ENCODE peak calls at places on chromosomes 4 and X, in ten cellular contexts. One of them, this sample, is unnamed.
A peak's percentile ranks its signal among the peaks of the same experiment; 100 is the strongest.

GRCh38 chrX:46770006-46770816 is 11.3 kb upstream of the SLC9A7 start:
- DNase-seq in CD4-positive, alpha-beta T cell: no peak
- DNase-seq in tibial artery: no peak
- DNase-seq in psoas muscle: no peak
- DNase-seq in Peyer's patch: no peak
- DNase-seq in mammary epithelial cell: peak; percentile 16
- DNase-seq in left ventricle myocardium inferior: no peak
- DNase-seq in PC-9: no peak
- DNase-seq in thyroid gland: no peak
- DNase-seq in AG04450: no peak
- DNase-seq in this sample: no peak

GRCh38 chr4:175929932-175930331 is 117.9 kb upstream of the GPM6A start:
- DNase-seq in CD4-positive, alpha-beta T cell: no peak
- DNase-seq in tibial artery: no peak
- DNase-seq in psoas muscle: no peak
- DNase-seq in Peyer's patch: no peak
- DNase-seq in mammary epithelial cell: no peak
- DNase-seq in left ventricle myocardium inferior: no peak
- DNase-seq in PC-9: no peak
- DNase-seq in thyroid gland: no peak
- DNase-seq in AG04450: no peak
- DNase-seq in this sample: no peak

GRCh38 chrX:46912673-46913491 is 661 bp downstream of the JADE3 start:
- DNase-seq in CD4-positive, alpha-beta T cell: no peak
- DNase-seq in tibial artery: peak; percentile 55
- DNase-seq in psoas muscle: peak; percentile 53
- DNase-seq in Peyer's patch: peak; percentile 50
- DNase-seq in mammary epithelial cell: peak; percentile 35
- DNase-seq in left ventricle myocardium inferior: peak; percentile 25
- DNase-seq in PC-9: no peak
- DNase-seq in thyroid gland: peak; percentile 40
- DNase-seq in AG04450: no peak
- DNase-seq in this sample: peak; percentile 36

GRCh38 chrX:130393451-130394074 is 8.1 kb upstream of the GPR119 start:
- DNase-seq in CD4-positive, alpha-beta T cell: no peak
- DNase-seq in tibial artery: no peak
- DNase-seq in psoas muscle: no peak
- DNase-seq in Peyer's patch: no peak
- DNase-seq in mammary epithelial cell: peak; percentile 28
- DNase-seq in left ventricle myocardium inferior: no peak
- DNase-seq in PC-9: peak; percentile 61
- DNase-seq in thyroid gland: peak; percentile 37
- DNase-seq in AG04450: no peak
- DNase-seq in this sample: peak; percentile 36

GRCh38 chr4:147546341-147546740 is 65.4 kb downstream of the EDNRA start:
- DNase-seq in CD4-positive, alpha-beta T cell: no peak
- DNase-seq in tibial artery: no peak
- DNase-seq in psoas muscle: no peak
- DNase-seq in Peyer's patch: no peak
- DNase-seq in mammary epithelial cell: peak; percentile 84
- DNase-seq in left ventricle myocardium inferior: no peak
- DNase-seq in PC-9: no peak
- DNase-seq in thyroid gland: no peak
- DNase-seq in AG04450: peak; percentile 92
- DNase-seq in this sample: no peak

GRCh38 chrX:153565996-153566580 is 32.9 kb downstream of the CCNQ start:
- DNase-seq in CD4-positive, alpha-beta T cell: no peak
- DNase-seq in tibial artery: no peak
- DNase-seq in psoas muscle: no peak
- DNase-seq in Peyer's patch: no peak
- DNase-seq in mammary epithelial cell: no peak
- DNase-seq in left ventricle myocardium inferior: no peak
- DNase-seq in PC-9: no peak
- DNase-seq in thyroid gland: no peak
- DNase-seq in AG04450: no peak
- DNase-seq in this sample: no peak

GRCh38 chr4:47650584-47651130 is 165.6 kb downstream of the ATP10D start:
- DNase-seq in CD4-positive, alpha-beta T cell: no peak
- DNase-seq in tibial artery: no peak
- DNase-seq in psoas muscle: no peak
- DNase-seq in Peyer's patch: no peak
- DNase-seq in mammary epithelial cell: no peak
- DNase-seq in left ventricle myocardium inferior: no peak
- DNase-seq in PC-9: no peak
- DNase-seq in thyroid gland: no peak
- DNase-seq in AG04450: peak; percentile 8
- DNase-seq in this sample: no peak

GRCh38 chr4:91058345-91058744 is 931.2 kb downstream of the CCSER1 start:
- DNase-seq in CD4-positive, alpha-beta T cell: no peak
- DNase-seq in tibial artery: no peak
- DNase-seq in psoas muscle: no peak
- DNase-seq in Peyer's patch: no peak
- DNase-seq in mammary epithelial cell: peak; percentile 81
- DNase-seq in left ventricle myocardium inferior: no peak
- DNase-seq in PC-9: no peak
- DNase-seq in thyroid gland: no peak
- DNase-seq in AG04450: no peak
- DNase-seq in this sample: no peak

GRCh38 chr4:85776579-85776978 is 301.6 kb downstream of the ARHGAP24 start:
- DNase-seq in CD4-positive, alpha-beta T cell: no peak
- DNase-seq in tibial artery: no peak
- DNase-seq in psoas muscle: no peak
- DNase-seq in Peyer's patch: no peak
- DNase-seq in mammary epithelial cell: peak; percentile 80
- DNase-seq in left ventricle myocardium inferior: no peak
- DNase-seq in PC-9: peak; percentile 63
- DNase-seq in thyroid gland: no peak
- DNase-seq in AG04450: no peak
- DNase-seq in this sample: no peak

GRCh38 chr4:150117094-150117493 is 38.8 kb downstream of the DCLK2 start:
- DNase-seq in CD4-positive, alpha-beta T cell: no peak
- DNase-seq in tibial artery: no peak
- DNase-seq in psoas muscle: no peak
- DNase-seq in Peyer's patch: no peak
- DNase-seq in mammary epithelial cell: no peak
- DNase-seq in left ventricle myocardium inferior: peak; percentile 33
- DNase-seq in PC-9: no peak
- DNase-seq in thyroid gland: no peak
- DNase-seq in AG04450: no peak
- DNase-seq in this sample: no peak

GRCh38 chr4:1172228-1172851 is at the start of gene SPON2:
- DNase-seq in CD4-positive, alpha-beta T cell: no peak
- DNase-seq in tibial artery: peak; percentile 66
- DNase-seq in psoas muscle: peak; percentile 67
- DNase-seq in Peyer's patch: no peak
- DNase-seq in mammary epithelial cell: no peak
- DNase-seq in left ventricle myocardium inferior: no peak
- DNase-seq in PC-9: no peak
- DNase-seq in thyroid gland: no peak
- DNase-seq in AG04450: no peak
- DNase-seq in this sample: no peak

GRCh38 chr4:121253961-121254360 is 89.8 kb upstream of the TNIP3 start:
- DNase-seq in CD4-positive, alpha-beta T cell: no peak
- DNase-seq in tibial artery: no peak
- DNase-seq in psoas muscle: no peak
- DNase-seq in Peyer's patch: no peak
- DNase-seq in mammary epithelial cell: no peak
- DNase-seq in left ventricle myocardium inferior: no peak
- DNase-seq in PC-9: no peak
- DNase-seq in thyroid gland: no peak
- DNase-seq in AG04450: no peak
- DNase-seq in this sample: no peak

GRCh38 chrX:42624524-42624923 is 153.4 kb downstream of the PPP1R2C start:
- DNase-seq in CD4-positive, alpha-beta T cell: no peak
- DNase-seq in tibial artery: no peak
- DNase-seq in psoas muscle: no peak
- DNase-seq in Peyer's patch: no peak
- DNase-seq in mammary epithelial cell: no peak
- DNase-seq in left ventricle myocardium inferior: no peak
- DNase-seq in PC-9: no peak
- DNase-seq in thyroid gland: no peak
- DNase-seq in AG04450: no peak
- DNase-seq in this sample: no peak

GRCh38 chrX:110665636-110666035 is 130.0 kb downstream of the CHRDL1 start:
- DNase-seq in CD4-positive, alpha-beta T cell: no peak
- DNase-seq in tibial artery: no peak
- DNase-seq in psoas muscle: no peak
- DNase-seq in Peyer's patch: no peak
- DNase-seq in mammary epithelial cell: peak; percentile 9
- DNase-seq in left ventricle myocardium inferior: peak; percentile 13
- DNase-seq in PC-9: no peak
- DNase-seq in thyroid gland: peak; percentile 29
- DNase-seq in AG04450: no peak
- DNase-seq in this sample: peak; percentile 63

DNA sequence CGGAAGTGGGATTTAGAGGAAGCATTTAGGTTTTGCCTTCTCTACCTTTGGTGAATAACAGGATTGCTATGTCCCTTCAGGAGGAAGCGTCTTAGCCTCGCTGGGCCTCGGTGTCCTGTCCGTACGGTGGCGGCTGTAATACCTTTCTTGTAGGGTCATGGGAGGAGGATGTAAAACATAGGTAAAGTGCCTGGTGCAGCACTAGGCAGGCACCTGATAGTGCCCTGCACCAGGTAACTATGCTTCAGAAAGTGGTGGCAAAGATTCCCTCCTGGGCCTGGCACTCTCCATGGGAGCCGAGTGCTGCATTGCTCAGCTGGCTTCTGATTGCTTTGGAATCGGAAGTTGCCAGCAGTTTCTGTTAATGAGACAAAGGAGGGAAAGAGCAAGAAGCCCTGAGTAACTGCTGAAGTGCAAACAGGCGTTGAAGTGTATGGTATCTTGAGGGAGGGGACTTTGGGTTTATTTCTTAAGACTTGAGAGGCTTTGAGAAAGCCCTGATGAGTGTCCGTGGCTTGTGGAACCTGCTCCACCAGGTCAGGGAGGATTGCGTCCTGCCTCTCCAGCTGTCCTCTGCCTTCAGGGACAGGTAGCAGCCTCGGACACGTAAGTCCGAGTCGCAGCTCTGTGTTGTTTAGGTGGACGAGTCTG is 45.8 kb downstream of the TBC1D14 start:
- DNase-seq in CD4-positive, alpha-beta T cell: no peak
- DNase-seq in tibial artery: peak; percentile 35
- DNase-seq in psoas muscle: peak; percentile 39
- DNase-seq in Peyer's patch: no peak
- DNase-seq in mammary epithelial cell: peak; percentile 85
- DNase-seq in left ventricle myocardium inferior: no peak
- DNase-seq in PC-9: peak; percentile 94
- DNase-seq in thyroid gland: peak; percentile 80
- DNase-seq in AG04450: no peak
- DNase-seq in this sample: peak; percentile 84
- H3K27ac ChIP-seq in CD4-positive, alpha-beta T cell: no peak overlapping the region
- H3K27ac ChIP-seq in tibial artery: no peak overlapping the region
- H3K27ac ChIP-seq in psoas muscle: no peak overlapping the region
- H3K27ac ChIP-seq in Peyer's patch: no peak overlapping the region
- H3K27ac ChIP-seq in mammary epithelial cell: peak overlapping the region; percentile 37
- H3K27ac ChIP-seq in left ventricle myocardium inferior: no peak overlapping the region
- H3K27ac ChIP-seq in PC-9: peak overlapping the region; percentile 95
- H3K27ac ChIP-seq in thyroid gland: peak overlapping the region; percentile 32
- H3K27ac ChIP-seq in AG04450: no peak overlapping the region
- H3K27ac ChIP-seq in this sample: no peak overlapping the region

GRCh38 chrX:97366246-97366645 is 482.5 kb downstream of the RPA4 start:
- DNase-seq in CD4-positive, alpha-beta T cell: no peak
- DNase-seq in tibial artery: no peak
- DNase-seq in psoas muscle: no peak
- DNase-seq in Peyer's patch: no peak
- DNase-seq in mammary epithelial cell: no peak
- DNase-seq in left ventricle myocardium inferior: no peak
- DNase-seq in PC-9: no peak
- DNase-seq in thyroid gland: no peak
- DNase-seq in AG04450: no peak
- DNase-seq in this sample: no peak

GRCh38 chrX:97363843-97364242 is 480.1 kb downstream of the RPA4 start:
- DNase-seq in CD4-positive, alpha-beta T cell: no peak
- DNase-seq in tibial artery: no peak
- DNase-seq in psoas muscle: no peak
- DNase-seq in Peyer's patch: no peak
- DNase-seq in mammary epithelial cell: no peak
- DNase-seq in left ventricle myocardium inferior: no peak
- DNase-seq in PC-9: no peak
- DNase-seq in thyroid gland: no peak
- DNase-seq in AG04450: no peak
- DNase-seq in this sample: no peak

GRCh38 chrX:97372006-97372766 is 488.5 kb downstream of the RPA4 start:
- DNase-seq in CD4-positive, alpha-beta T cell: no peak
- DNase-seq in tibial artery: no peak
- DNase-seq in psoas muscle: no peak
- DNase-seq in Peyer's patch: no peak
- DNase-seq in mammary epithelial cell: no peak
- DNase-seq in left ventricle myocardium inferior: no peak
- DNase-seq in PC-9: no peak
- DNase-seq in thyroid gland: peak; percentile 25
- DNase-seq in AG04450: no peak
- DNase-seq in this sample: no peak

GRCh38 chrX:97367149-97367548 is 483.4 kb downstream of the RPA4 start:
- DNase-seq in CD4-positive, alpha-beta T cell: no peak
- DNase-seq in tibial artery: no peak
- DNase-seq in psoas muscle: no peak
- DNase-seq in Peyer's patch: no peak
- DNase-seq in mammary epithelial cell: no peak
- DNase-seq in left ventricle myocardium inferior: no peak
- DNase-seq in PC-9: no peak
- DNase-seq in thyroid gland: no peak
- DNase-seq in AG04450: peak; percentile 8
- DNase-seq in this sample: no peak
- TF ChIP-seq CTCF in CD4-positive, alpha-beta T cell: no peak
- TF ChIP-seq CTCF in tibial artery: no peak
- TF ChIP-seq CTCF in psoas muscle: no peak
- TF ChIP-seq CTCF in Peyer's patch: no peak
- TF ChIP-seq CTCF in mammary epithelial cell: no peak
- TF ChIP-seq CTCF in left ventricle myocardium inferior: no peak
- TF ChIP-seq CTCF in PC-9: no peak
- TF ChIP-seq CTCF in thyroid gland: no peak
- TF ChIP-seq CTCF in AG04450: no peak
- TF ChIP-seq CTCF in this sample: no peak

DNA sequence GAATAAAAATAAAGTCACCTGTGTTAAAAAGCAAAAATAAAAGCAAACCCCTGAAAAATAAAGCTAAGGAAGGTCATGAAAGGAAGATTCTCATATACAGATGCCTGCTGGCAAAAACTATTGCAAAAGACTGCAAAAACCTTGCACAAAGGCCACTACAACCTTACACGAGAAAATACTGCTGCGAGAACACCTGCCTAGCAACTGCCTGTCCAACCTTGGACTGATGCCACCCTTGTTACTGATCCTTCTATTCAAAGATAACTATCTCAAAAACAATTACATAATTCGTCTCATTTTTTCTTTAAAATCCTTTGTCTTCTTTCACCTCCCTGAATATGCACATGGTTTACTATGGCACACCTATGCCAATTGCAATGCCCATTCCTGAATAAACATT is 49.6 kb downstream of the SLC2A9 start:
- DNase-seq in CD4-positive, alpha-beta T cell: no peak
- DNase-seq in tibial artery: no peak
- DNase-seq in psoas muscle: no peak
- DNase-seq in Peyer's patch: no peak
- DNase-seq in mammary epithelial cell: no peak
- DNase-seq in left ventricle myocardium inferior: no peak
- DNase-seq in PC-9: no peak
- DNase-seq in thyroid gland: no peak
- DNase-seq in AG04450: no peak
- DNase-seq in this sample: no peak
- H3K27ac ChIP-seq in CD4-positive, alpha-beta T cell: no peak overlapping the region
- H3K27ac ChIP-seq in tibial artery: no peak overlapping the region
- H3K27ac ChIP-seq in psoas muscle: no peak overlapping the region
- H3K27ac ChIP-seq in Peyer's patch: no peak overlapping the region
- H3K27ac ChIP-seq in mammary epithelial cell: no peak overlapping the region
- H3K27ac ChIP-seq in left ventricle myocardium inferior: no peak overlapping the region
- H3K27ac ChIP-seq in PC-9: no peak overlapping the region
- H3K27ac ChIP-seq in thyroid gland: no peak overlapping the region
- H3K27ac ChIP-seq in AG04450: no peak overlapping the region
- H3K27ac ChIP-seq in this sample: no peak overlapping the region

GRCh38 chrX:39764441-39764914 is 333.3 kb downstream of the BCOR start:
- DNase-seq in CD4-positive, alpha-beta T cell: no peak
- DNase-seq in tibial artery: no peak
- DNase-seq in psoas muscle: no peak
- DNase-seq in Peyer's patch: no peak
- DNase-seq in mammary epithelial cell: no peak
- DNase-seq in left ventricle myocardium inferior: no peak
- DNase-seq in PC-9: no peak
- DNase-seq in thyroid gland: no peak
- DNase-seq in AG04450: no peak
- DNase-seq in this sample: no peak
- TF ChIP-seq CTCF in CD4-positive, alpha-beta T cell: no peak
- TF ChIP-seq CTCF in tibial artery: no peak
- TF ChIP-seq CTCF in psoas muscle: no peak
- TF ChIP-seq CTCF in Peyer's patch: no peak
- TF ChIP-seq CTCF in mammary epithelial cell: no peak
- TF ChIP-seq CTCF in left ventricle myocardium inferior: no peak
- TF ChIP-seq CTCF in PC-9: no peak
- TF ChIP-seq CTCF in thyroid gland: no peak
- TF ChIP-seq CTCF in AG04450: no peak
- TF ChIP-seq CTCF in this sample: no peak

This sample was measured in lung.